ENCODE peak calls at places on chromosomes 13 and 19, in six cellular contexts. W is H1, Q is transverse colon, I is stomach, T is breast epithelium, S is HCT116. H is an unnamed sample.

GRCh38 chr13:67200183-67200582 is 30.0 kb downstream of the PCDH9 start:
- DNase-seq in W (no peak), Q (no peak), I (no peak), T (no peak), S (no peak), H (no peak)

GRCh38 chr13:35769812-35770211 is 293.3 kb upstream of the MAB21L1 start:
- DNase-seq in W (no peak), Q (no peak), I (no peak), T (no peak), S (no peak), H (no peak)

GRCh38 chr19:38070573-38070972 is 153.4 kb downstream of the DPF1 start:
- DNase-seq in W (no peak), Q (no peak), I (no peak), T (no peak), S (no peak), H (no peak)

GRCh38 chr19:39846678-39847486 is 703 bp upstream of the FBL start:
- DNase-seq in W (no peak), Q (peak; percentile 21), I (no peak), T (no peak), S (no peak), H (no peak)

GRCh38 chr19:40282209-40282580 is 3.0 kb downstream of the AKT2 start:
- DNase-seq in W (no peak), Q (no peak), I (no peak), T (no peak), S (no peak), H (no peak)

GRCh38 chr19:13441810-13442512 is 64.3 kb downstream of the CACNA1A start:
- DNase-seq in W (no peak), Q (peak; percentile 20), I (no peak), T (no peak), S (no peak), H (peak; percentile 39)

GRCh38 chr13:77678691-77679090 is 18.8 kb upstream of the SLAIN1 start:
- DNase-seq in W (no peak), Q (no peak), I (no peak), T (no peak), S (no peak), H (no peak)

GRCh38 chr19:32343550-32344262 is 1.7 kb upstream of the ZNF507 start:
- DNase-seq in W (no peak), Q (no peak), I (no peak), T (no peak), S (no peak), H (no peak)

GRCh38 chr19:623974-624373 is 9.4 kb downstream of the POLRMT start:
- DNase-seq in W (no peak), Q (no peak), I (no peak), T (no peak), S (no peak), H (no peak)

DNA sequence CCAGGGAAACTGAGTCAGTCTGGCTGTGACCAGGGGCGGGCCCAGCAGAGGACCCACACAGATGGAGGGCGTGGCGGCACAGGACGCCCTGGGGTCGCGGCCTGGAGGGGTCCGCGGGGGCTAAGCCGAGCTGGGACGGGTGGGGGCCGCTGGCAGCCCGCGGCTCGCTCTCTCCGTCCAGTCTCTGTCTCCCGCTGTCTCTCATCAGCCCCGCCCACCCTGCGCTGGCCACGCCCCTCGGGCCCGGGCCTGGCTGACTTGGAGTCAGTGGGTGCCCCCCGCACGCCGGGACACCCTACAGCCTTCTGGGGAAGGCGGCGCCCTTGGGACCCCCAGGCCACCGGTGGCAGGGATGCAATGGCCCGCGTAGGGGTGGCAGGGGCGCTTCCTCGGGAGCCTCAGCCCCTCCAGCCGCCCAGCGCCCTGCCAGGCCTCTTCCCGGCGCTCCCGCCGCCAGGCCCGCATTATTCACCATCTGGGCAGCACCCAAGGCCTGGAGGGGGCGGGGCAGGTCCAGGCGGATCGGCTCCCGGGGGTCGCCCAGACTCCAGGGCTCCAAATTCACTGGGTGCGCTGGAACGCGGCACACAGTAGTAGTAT is at the start of gene TBXA2R:
- DNase-seq in W (no peak), Q (peak; percentile 75), I (peak; percentile 64), T (peak; percentile 54), S (peak; percentile 19), H (peak; percentile 69)
- TF ChIP-seq POLR2AphosphoS5 in W (no peak), Q (no peak), I (no peak), T (peak; percentile 11), S (no peak), H (peak; percentile 46)

DNA sequence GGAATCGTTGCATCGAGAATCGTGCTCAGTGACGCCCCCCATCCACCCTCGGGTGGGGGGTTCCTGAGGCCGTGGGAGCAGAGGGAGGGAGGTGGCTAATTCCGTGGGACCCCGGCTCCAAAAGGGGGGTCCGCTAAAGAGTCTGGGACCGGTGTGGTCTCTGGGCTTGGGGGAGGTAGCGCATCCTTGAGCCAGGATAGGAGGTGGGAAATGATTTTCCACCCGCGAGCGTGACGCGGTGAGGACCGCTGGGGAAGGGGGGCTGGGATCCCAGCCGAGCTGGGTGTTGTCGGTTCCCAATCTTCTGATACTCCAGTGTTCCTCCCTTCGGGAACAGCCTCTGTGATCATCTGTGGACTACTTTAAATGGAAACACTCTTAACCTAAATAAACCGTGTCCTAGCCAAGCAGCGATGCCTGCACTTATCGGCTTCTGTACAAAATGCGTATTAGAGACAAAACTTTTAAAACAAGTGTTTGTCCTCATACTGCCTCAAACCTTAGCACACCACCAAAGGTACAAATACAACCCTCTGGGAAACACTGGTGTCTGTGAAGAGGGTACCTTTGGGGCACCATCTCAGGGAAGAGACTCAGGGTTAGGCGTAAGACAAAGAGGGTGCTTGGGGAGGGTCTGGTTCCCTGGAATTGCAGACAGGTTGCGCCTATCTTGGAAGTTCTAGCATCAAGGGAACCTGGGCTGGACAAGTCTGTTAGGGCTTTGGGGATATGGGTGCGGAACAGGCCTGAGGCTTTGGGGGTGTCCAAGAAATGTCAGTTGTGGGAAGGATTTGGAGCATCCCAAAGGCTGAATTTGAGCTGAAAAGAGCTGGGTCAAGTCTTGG is 16.0 kb downstream of the KCNC3 start:
- DNase-seq in W (no peak), Q (no peak), I (no peak), T (no peak), S (no peak), H (no peak)
- TF ChIP-seq POLR2A in W (peak; percentile 15), Q (no peak), I (no peak), T (no peak), S (no peak), H (no peak)

DNA sequence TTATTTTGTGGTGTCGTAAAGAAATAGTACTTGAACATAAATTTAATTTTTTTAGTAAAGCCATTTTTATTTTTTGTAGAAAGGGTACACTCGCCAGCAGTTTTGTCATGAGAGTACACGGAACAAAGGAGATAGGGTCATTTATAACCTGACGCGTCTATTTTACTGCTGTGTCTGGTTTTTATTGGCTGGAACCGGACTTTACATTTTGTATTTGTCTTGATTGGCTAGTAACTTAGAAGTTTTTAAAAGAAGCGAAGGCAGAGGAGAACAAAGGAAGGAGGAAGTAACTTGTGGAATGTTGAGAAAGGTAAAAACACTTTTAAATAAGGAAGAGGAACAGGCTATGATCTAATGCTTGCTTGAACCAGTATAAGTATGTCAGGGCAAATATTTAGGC is 43.5 kb downstream of the TRPM4 start:
- DNase-seq in W (no peak), Q (no peak), I (no peak), T (no peak), S (no peak), H (no peak)
- H3K4me3 ChIP-seq in W (no peak overlapping the region), Q (no peak overlapping the region), I (no peak overlapping the region), T (no peak overlapping the region), S (no peak overlapping the region), H (no peak overlapping the region)

DNA sequence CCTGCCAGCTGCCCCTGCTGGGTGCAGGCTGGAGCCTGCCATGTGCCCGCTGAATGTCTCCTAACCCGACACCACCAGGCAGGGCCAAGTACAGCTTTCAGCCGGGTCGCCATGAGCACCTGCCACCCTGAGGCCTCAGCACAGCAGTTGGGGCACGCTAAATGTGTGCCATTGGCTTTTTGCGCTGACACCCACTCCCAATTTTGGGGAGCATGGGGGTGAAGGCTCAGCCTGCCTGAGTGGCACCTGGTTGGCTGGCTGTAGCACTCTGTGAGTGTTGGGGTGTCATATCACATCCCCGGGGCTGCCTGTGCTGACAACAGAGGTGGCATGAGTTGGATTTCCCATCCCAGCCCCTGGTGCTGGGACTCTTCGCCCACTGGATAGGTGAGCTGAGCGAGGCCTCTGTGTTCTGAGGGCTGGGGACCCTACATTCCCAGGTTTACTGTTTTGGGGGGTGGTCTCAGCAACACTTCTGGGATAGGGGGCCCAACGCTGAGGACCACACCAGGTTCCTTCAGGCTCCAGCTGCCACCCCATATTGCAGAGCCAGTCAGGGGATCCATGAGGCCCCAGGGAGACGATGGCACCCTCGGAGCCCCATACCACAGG is 7.2 kb upstream of the RELB start:
- DNase-seq in W (no peak), Q (no peak), I (no peak), T (no peak), S (no peak), H (no peak)
- TF ChIP-seq POLR2AphosphoS5 in W (no peak), Q (no peak), I (no peak), T (no peak), S (no peak), H (no peak)

GRCh38 chr19:47430041-47430802 is 10.9 kb upstream of the MEIS3 start:
- DNase-seq in W (no peak), Q (peak; percentile 64), I (peak; percentile 53), T (no peak), S (no peak), H (peak; percentile 42)
- TF ChIP-seq POLR2A in W (no peak), Q (no peak), I (no peak), T (no peak), S (no peak), H (no peak)

DNA sequence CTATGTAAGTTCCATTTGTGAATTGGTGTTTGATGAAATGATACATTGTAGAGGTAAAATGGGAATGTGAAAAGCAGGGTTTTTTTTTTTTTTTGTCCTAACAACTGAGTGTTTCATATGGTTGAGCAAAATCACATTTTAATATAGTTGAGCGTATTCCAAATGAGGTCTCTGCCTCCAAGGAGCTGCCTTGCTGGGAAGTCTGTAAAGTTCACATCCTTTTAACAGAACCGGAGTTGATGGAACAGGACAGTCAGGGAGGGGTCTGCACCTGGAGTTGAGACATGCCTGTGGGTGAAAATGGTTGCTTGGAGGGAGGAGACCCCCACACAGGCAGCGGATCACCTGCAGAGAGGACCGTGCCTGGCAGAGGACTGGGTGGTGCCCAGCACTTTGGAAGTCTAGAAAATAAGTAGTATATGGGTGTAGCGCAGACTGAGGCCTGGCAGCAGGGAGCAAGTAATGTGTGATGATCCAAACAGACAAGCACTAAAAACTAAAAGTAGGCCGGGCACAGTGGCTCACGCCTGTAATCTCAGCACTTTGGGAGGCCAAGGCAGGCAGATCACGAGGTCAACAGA is 75.2 kb upstream of the UBAC2 start:
- DNase-seq in W (no peak), Q (no peak), I (no peak), T (no peak), S (no peak), H (no peak)
- H3K4me3 ChIP-seq in W (no peak overlapping the region), Q (no peak overlapping the region), I (no peak overlapping the region), T (no peak overlapping the region), S (no peak overlapping the region), H (no peak overlapping the region)

GRCh38 chr19:41869374-41869955 is 7.6 kb upstream of the CD79A start:
- DNase-seq in W (no peak), Q (no peak), I (no peak), T (no peak), S (no peak), H (no peak)
- TF ChIP-seq POLR2AphosphoS5 in W (peak; percentile 20), Q (no peak), I (no peak), T (no peak), S (no peak), H (no peak)